ENCODE peak calls at places on chromosomes 3 and 15, in five cellular contexts. One of them, this sample, is unnamed.

GRCh38 chr3:114351123-114351821 is 57.4 kb downstream of the TIGIT start:
- DNase-seq in neuronal stem cell: no peak
- DNase-seq in stomach: no peak
- DNase-seq in GM23338: no peak
- DNase-seq in CD8-positive, alpha-beta memory T cell: no peak
- DNase-seq in this sample: no peak

GRCh38 chr3:127263037-127263436 is 24.8 kb downstream of the PRR20G start:
- DNase-seq in CD8-positive, alpha-beta memory T cell: no peak
- DNase-seq in GM23338: no peak
- DNase-seq in stomach: no peak
- DNase-seq in neuronal stem cell: no peak
- DNase-seq in this sample: no peak

GRCh38 chr15:45948226-45948625 is 313.4 kb downstream of the SQOR start:
- DNase-seq in neuronal stem cell: no peak
- DNase-seq in stomach: no peak
- DNase-seq in CD8-positive, alpha-beta memory T cell: no peak
- DNase-seq in GM23338: peak; percentile 53
- DNase-seq in this sample: no peak

GRCh38 chr3:46349484-46350261 is 4.2 kb upstream of the CCR2 start:
- DNase-seq in GM23338: no peak
- DNase-seq in neuronal stem cell: no peak
- DNase-seq in stomach: no peak
- DNase-seq in CD8-positive, alpha-beta memory T cell: no peak
- DNase-seq in this sample: no peak

GRCh38 chr15:83784975-83785374 is 131.1 kb downstream of the ADAMTSL3 start:
- DNase-seq in stomach: no peak
- DNase-seq in GM23338: no peak
- DNase-seq in CD8-positive, alpha-beta memory T cell: no peak
- DNase-seq in neuronal stem cell: no peak
- DNase-seq in this sample: no peak

GRCh38 chr3:70833510-70833835 is 521.0 kb upstream of the MDFIC2 start:
- DNase-seq in stomach: no peak
- DNase-seq in neuronal stem cell: no peak
- DNase-seq in CD8-positive, alpha-beta memory T cell: no peak
- DNase-seq in GM23338: no peak
- DNase-seq in this sample: no peak

GRCh38 chr3:95971573-95971972 is 842.8 kb upstream of the EPHA6 start:
- DNase-seq in stomach: no peak
- DNase-seq in neuronal stem cell: no peak
- DNase-seq in CD8-positive, alpha-beta memory T cell: no peak
- DNase-seq in GM23338: no peak
- DNase-seq in this sample: no peak

GRCh38 chr3:125662675-125663074 is 67.4 kb upstream of the OSBPL11 start:
- DNase-seq in GM23338: no peak
- DNase-seq in neuronal stem cell: no peak
- DNase-seq in stomach: no peak
- DNase-seq in CD8-positive, alpha-beta memory T cell: no peak
- DNase-seq in this sample: no peak

GRCh38 chr15:81378438-81378837 is 4.4 kb upstream of the TMC3 start:
- DNase-seq in neuronal stem cell: no peak
- DNase-seq in CD8-positive, alpha-beta memory T cell: no peak
- DNase-seq in stomach: no peak
- DNase-seq in GM23338: no peak
- DNase-seq in this sample: no peak

GRCh38 chr3:193869221-193870201 is 266.4 kb upstream of the HES1 start:
- DNase-seq in stomach: no peak
- DNase-seq in GM23338: peak; percentile 77
- DNase-seq in CD8-positive, alpha-beta memory T cell: no peak
- DNase-seq in neuronal stem cell: peak; percentile 60
- DNase-seq in this sample: no peak

GRCh38 chr15:43913941-43914340 is 87.1 kb downstream of the WDR76 start:
- DNase-seq in stomach: no peak
- DNase-seq in neuronal stem cell: no peak
- DNase-seq in GM23338: no peak
- DNase-seq in CD8-positive, alpha-beta memory T cell: no peak
- DNase-seq in this sample: no peak

GRCh38 chr3:63855333-63855940 is 8.2 kb downstream of the THOC7 start:
- DNase-seq in neuronal stem cell: no peak
- DNase-seq in GM23338: peak; percentile 75
- DNase-seq in CD8-positive, alpha-beta memory T cell: no peak
- DNase-seq in stomach: no peak
- DNase-seq in this sample: no peak

GRCh38 chr3:127697531-127698240 is 24.9 kb downstream of the ABTB1 start:
- DNase-seq in neuronal stem cell: peak; percentile 47
- DNase-seq in CD8-positive, alpha-beta memory T cell: peak; percentile 24
- DNase-seq in GM23338: peak; percentile 81
- DNase-seq in stomach: peak; percentile 80
- DNase-seq in this sample: no peak

GRCh38 chr15:59609730-59610712 is 1.6 kb upstream of the GCNT3 start:
- DNase-seq in stomach: no peak
- DNase-seq in GM23338: peak; percentile 13
- DNase-seq in neuronal stem cell: no peak
- DNase-seq in CD8-positive, alpha-beta memory T cell: no peak
- DNase-seq in this sample: no peak

GRCh38 chr3:129119365-129120100 is 2.1 kb downstream of the RAB43 start:
- DNase-seq in CD8-positive, alpha-beta memory T cell: no peak
- DNase-seq in GM23338: no peak
- DNase-seq in neuronal stem cell: no peak
- DNase-seq in stomach: peak; percentile 56
- DNase-seq in this sample: no peak

GRCh38 chr3:138890555-138891187 is 55.9 kb upstream of the PIK3CB start:
- DNase-seq in CD8-positive, alpha-beta memory T cell: no peak
- DNase-seq in neuronal stem cell: no peak
- DNase-seq in stomach: no peak
- DNase-seq in GM23338: no peak
- DNase-seq in this sample: no peak

DNA sequence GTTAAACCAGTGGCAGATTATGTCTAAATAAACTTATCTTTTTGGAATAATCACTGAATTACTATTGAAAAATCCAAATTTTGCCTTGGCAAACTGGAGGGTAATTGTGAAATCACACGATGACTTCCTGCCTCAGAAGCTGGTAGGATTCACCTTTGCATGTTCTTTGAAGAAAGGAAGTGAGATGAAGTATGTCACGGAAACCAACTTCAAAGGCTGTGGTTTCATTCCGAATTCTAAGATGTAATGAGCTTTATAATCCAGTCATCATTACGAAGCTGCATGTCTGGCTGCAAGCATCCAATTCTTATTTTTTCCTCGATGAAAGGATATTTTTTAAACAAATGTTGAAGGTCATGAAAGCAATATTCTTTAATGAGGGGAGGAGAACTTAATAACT is 15.0 kb upstream of the ZBED2 start:
- DNase-seq in neuronal stem cell: no peak
- DNase-seq in stomach: no peak
- DNase-seq in CD8-positive, alpha-beta memory T cell: no peak
- DNase-seq in GM23338: no peak
- DNase-seq in this sample: peak; percentile 48
- H3K4me3 ChIP-seq in neuronal stem cell: no peak overlapping the region
- H3K4me3 ChIP-seq in stomach: no peak overlapping the region
- H3K4me3 ChIP-seq in CD8-positive, alpha-beta memory T cell: peak overlapping the region; percentile 47
- H3K4me3 ChIP-seq in GM23338: no peak overlapping the region
- H3K4me3 ChIP-seq in this sample: peak overlapping the region; percentile 8

DNA sequence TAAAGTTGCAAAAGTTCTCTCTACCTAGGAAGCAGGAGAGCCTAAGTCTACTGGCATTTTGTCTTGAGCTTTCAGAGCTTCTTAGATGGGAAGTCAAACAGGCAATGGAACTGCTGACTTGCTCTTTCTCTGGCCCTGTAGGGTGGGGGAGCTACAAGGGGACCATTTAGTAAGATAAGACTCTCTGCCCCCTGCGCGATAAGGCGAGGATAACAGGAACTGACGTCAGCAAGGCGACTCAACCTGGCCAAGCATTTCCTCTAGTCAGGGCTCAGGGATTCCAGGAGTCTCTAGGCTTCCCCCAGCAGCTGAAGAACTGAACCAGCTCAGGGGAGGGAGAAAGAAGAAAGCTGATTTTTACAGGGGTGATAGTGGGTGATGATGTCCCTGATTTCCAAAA is 5.8 kb downstream of the RARB start:
- DNase-seq in stomach: no peak
- DNase-seq in neuronal stem cell: no peak
- DNase-seq in CD8-positive, alpha-beta memory T cell: no peak
- DNase-seq in GM23338: no peak
- DNase-seq in this sample: no peak
- H3K4me3 ChIP-seq in stomach: no peak overlapping the region
- H3K4me3 ChIP-seq in neuronal stem cell: no peak overlapping the region
- H3K4me3 ChIP-seq in CD8-positive, alpha-beta memory T cell: no peak overlapping the region
- H3K4me3 ChIP-seq in GM23338: no peak overlapping the region
- H3K4me3 ChIP-seq in this sample: no peak overlapping the region

DNA sequence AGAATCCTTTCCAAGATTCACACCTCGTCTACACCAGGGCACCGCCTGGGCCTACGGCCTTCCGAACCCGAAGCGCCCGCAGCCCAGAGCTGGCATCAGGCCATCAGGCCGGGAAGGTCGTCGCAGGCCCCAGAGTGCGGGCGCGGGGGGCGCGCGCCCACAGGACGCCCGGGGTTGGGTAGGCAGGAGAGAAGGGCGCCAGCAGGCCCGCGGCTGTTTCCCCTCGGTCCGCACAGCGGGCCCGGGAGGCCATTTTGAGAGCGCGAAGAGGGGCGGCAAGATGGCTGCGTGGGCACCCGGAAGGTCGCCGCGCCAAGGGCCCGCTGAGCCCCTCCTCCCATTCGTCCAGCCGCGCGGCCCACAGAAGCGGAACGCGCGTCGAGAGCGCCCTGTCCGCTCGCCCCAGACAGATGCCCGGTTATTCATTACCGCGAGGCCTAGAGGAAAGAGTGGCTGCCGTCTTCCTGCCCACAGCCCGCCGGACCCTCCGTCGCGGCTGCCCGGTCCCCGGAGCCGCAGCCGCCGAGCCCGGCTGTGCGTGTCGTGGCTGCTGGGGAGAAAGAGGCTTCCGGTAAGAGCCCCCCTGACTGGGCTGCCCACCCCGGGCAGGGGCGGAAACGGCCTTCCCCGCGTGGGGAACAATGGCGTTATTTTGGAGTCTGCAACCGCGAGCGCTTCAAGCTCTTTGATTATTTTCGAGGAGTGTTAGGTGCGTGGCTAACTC is 44.2 kb upstream of the POLG start:
- DNase-seq in neuronal stem cell: no peak
- DNase-seq in CD8-positive, alpha-beta memory T cell: no peak
- DNase-seq in stomach: no peak
- DNase-seq in GM23338: peak; percentile 55
- DNase-seq in this sample: no peak
- H3K4me3 ChIP-seq in neuronal stem cell: peak overlapping the region; percentile 56
- H3K4me3 ChIP-seq in CD8-positive, alpha-beta memory T cell: peak overlapping the region; percentile 41
- H3K4me3 ChIP-seq in stomach: peak overlapping the region; percentile 43
- H3K4me3 ChIP-seq in GM23338: peak overlapping the region; percentile 51
- H3K4me3 ChIP-seq in this sample: peak overlapping the region; percentile 38

GRCh38 chr3:177647876-177648275 is 450.6 kb upstream of the TBL1XR1 start:
- DNase-seq in GM23338: no peak
- DNase-seq in stomach: no peak
- DNase-seq in CD8-positive, alpha-beta memory T cell: no peak
- DNase-seq in neuronal stem cell: no peak
- DNase-seq in this sample: no peak

GRCh38 chr3:177646749-177647148 is 449.5 kb upstream of the TBL1XR1 start:
- DNase-seq in stomach: no peak
- DNase-seq in GM23338: no peak
- DNase-seq in CD8-positive, alpha-beta memory T cell: peak; percentile 14
- DNase-seq in neuronal stem cell: no peak
- DNase-seq in this sample: no peak

GRCh38 chr3:177658354-177658753 is 461.1 kb upstream of the TBL1XR1 start:
- DNase-seq in CD8-positive, alpha-beta memory T cell: no peak
- DNase-seq in GM23338: no peak
- DNase-seq in stomach: no peak
- DNase-seq in neuronal stem cell: no peak
- DNase-seq in this sample: no peak

GRCh38 chr3:177657243-177657642 is 460.0 kb upstream of the TBL1XR1 start:
- DNase-seq in GM23338: no peak
- DNase-seq in CD8-positive, alpha-beta memory T cell: no peak
- DNase-seq in stomach: no peak
- DNase-seq in neuronal stem cell: no peak
- DNase-seq in this sample: no peak

DNA sequence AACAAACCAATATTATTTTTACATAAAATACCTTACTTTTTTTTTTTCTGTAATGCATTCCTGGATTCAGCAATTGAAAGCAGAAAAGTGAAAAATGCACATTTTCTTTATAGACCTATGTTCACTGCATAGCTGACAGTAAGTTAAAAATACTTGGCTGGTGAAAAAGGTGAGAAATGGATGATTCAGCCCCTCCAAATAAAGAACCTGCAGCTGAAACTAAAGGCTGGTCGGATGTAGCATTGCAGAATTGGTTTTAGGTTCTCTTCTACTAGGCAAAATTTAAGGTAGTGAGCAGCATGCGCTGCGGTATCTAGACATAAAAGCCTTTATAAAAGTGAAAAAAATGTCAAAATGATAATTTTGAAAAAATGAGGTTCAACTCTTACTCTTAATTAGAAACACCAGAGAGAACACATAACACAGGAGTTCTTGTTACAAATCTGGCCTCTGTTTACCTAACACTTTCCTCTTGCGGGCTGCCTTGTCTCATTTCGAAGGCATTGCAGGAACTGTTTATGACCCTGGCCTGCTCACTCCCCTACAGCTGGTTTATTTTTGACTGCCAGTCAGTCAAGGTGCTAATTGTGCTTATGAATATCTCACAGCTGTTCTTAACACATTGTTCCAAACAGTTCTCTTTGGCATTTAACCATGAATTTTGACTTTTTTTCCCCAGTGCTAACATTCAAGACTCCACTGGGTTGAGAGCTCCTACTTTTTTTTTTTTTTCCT is 455.4 kb upstream of the TBL1XR1 start:
- DNase-seq in neuronal stem cell: no peak
- DNase-seq in stomach: no peak
- DNase-seq in GM23338: no peak
- DNase-seq in CD8-positive, alpha-beta memory T cell: no peak
- DNase-seq in this sample: no peak
- H3K4me3 ChIP-seq in neuronal stem cell: no peak overlapping the region
- H3K4me3 ChIP-seq in stomach: no peak overlapping the region
- H3K4me3 ChIP-seq in GM23338: no peak overlapping the region
- H3K4me3 ChIP-seq in CD8-positive, alpha-beta memory T cell: no peak overlapping the region
- H3K4me3 ChIP-seq in this sample: no peak overlapping the region

DNA sequence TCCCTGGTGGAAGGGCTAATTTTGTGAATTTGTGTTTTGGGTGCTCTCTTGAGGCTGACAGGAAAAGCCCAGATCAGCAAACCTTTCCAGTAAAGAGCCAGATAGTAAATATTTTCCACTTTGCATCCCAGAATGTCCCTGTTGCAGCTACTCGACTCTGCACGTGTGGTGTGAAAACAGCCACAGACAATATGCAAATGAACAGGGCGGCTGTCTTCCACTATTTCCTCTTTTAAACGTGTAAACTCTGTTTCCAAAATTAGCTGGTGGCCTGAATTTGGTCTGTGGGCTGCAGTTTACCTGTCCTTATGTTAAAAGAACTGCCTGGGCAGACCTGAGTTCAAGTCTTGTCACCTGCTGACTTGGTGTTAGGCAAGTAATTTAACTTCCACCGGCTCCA is 202.7 kb downstream of the EDEM1 start:
- DNase-seq in neuronal stem cell: no peak
- DNase-seq in GM23338: no peak
- DNase-seq in stomach: no peak
- DNase-seq in CD8-positive, alpha-beta memory T cell: no peak
- DNase-seq in this sample: no peak
- H3K4me3 ChIP-seq in neuronal stem cell: no peak overlapping the region
- H3K4me3 ChIP-seq in GM23338: no peak overlapping the region
- H3K4me3 ChIP-seq in stomach: no peak overlapping the region
- H3K4me3 ChIP-seq in CD8-positive, alpha-beta memory T cell: no peak overlapping the region
- H3K4me3 ChIP-seq in this sample: no peak overlapping the region